ENCODE peak calls at places on chromosomes 13 and 19, in eight cellular contexts. F is CD4-positive, alpha-beta T cell; R is fibroblast of the aortic adventitia; T is RWPE1; L is HFF-Myc; E is lower leg skin; H is NB4; V is uterus. S is an unnamed sample.

GRCh38 chr13:64154514-64154913 is 2738.9 kb upstream of the PCDH20 start:
- DNase-seq in F (no peak), R (peak), T (no peak), L (peak), E (no peak), H (peak), V (no peak), S (peak)

GRCh38 chr13:70253834-70254233 is 145.6 kb upstream of the KLHL1 start:
- DNase-seq in F (no peak), R (no peak), T (no peak), L (no peak), E (no peak), H (no peak), V (no peak), S (no peak)

GRCh38 chr13:30340367-30341184 is 33.2 kb upstream of the KATNAL1 start:
- DNase-seq in F (no peak), R (peak), T (peak), L (peak), E (peak), H (peak), V (peak), S (peak)

GRCh38 chr19:41023193-41023592 is 32.1 kb downstream of the CYP2B6 start:
- DNase-seq in F (no peak), R (no peak), T (no peak), L (no peak), E (no peak), H (no peak), V (no peak), S (no peak)

GRCh38 chr13:55563267-55563666 is 1577.5 kb upstream of the PRR20A start:
- DNase-seq in F (no peak), R (no peak), T (no peak), L (no peak), E (no peak), H (no peak), V (no peak), S (no peak)

GRCh38 chr19:17565611-17566010 is 10.2 kb downstream of the COLGALT1 start:
- DNase-seq in F (no peak), R (no peak), T (no peak), L (no peak), E (no peak), H (no peak), V (no peak), S (peak)

GRCh38 chr13:75319244-75319643 is 162.7 kb downstream of the TBC1D4 start:
- DNase-seq in F (no peak), R (no peak), T (no peak), L (no peak), E (no peak), H (peak), V (no peak), S (peak)

GRCh38 chr13:113668491-113668971 is 1.5 kb downstream of the GRK1 start:
- DNase-seq in F (peak), R (no peak), T (no peak), L (no peak), E (peak), H (no peak), V (peak), S (no peak)

GRCh38 chr19:41565384-41565730 is 10.6 kb upstream of the CEACAM21 start:
- DNase-seq in F (no peak), R (no peak), T (no peak), L (no peak), E (no peak), H (no peak), V (no peak), S (no peak)

GRCh38 chr19:44113784-44114390 is 688 bp downstream of the ZNF225 start:
- DNase-seq in F (no peak), R (peak), T (peak), L (no peak), E (peak), H (peak), V (no peak), S (no peak)

GRCh38 chr19:56144396-56144795 is 3.3 kb downstream of the ZNF444 start:
- DNase-seq in F (no peak), R (no peak), T (no peak), L (no peak), E (no peak), H (peak), V (no peak), S (no peak)

GRCh38 chr13:33312150-33312908 is 26.8 kb upstream of the STARD13 start:
- DNase-seq in F (no peak), R (peak), T (peak), L (no peak), E (no peak), H (no peak), V (no peak), S (peak)

GRCh38 chr13:29570058-29570654 is 25.3 kb downstream of the SLC7A1 start:
- DNase-seq in F (no peak), R (no peak), T (no peak), L (no peak), E (no peak), H (no peak), V (no peak), S (no peak)

GRCh38 chr19:7463575-7463974 is 25.3 kb downstream of the PEX11G start:
- DNase-seq in F (no peak), R (no peak), T (no peak), L (no peak), E (no peak), H (no peak), V (no peak), S (no peak)

GRCh38 chr19:6412111-6412999 is 12.3 kb downstream of the KHSRP start:
- DNase-seq in F (peak), R (no peak), T (no peak), L (no peak), E (no peak), H (peak), V (no peak), S (no peak)

GRCh38 chr13:29716493-29716892 is 121.0 kb upstream of the SLC7A1 start:
- DNase-seq in F (no peak), R (no peak), T (no peak), L (no peak), E (no peak), H (no peak), V (no peak), S (no peak)

GRCh38 chr13:23751195-23751594 is 138.0 kb downstream of the MIPEP start:
- DNase-seq in F (no peak), R (no peak), T (peak), L (no peak), E (no peak), H (no peak), V (no peak), S (no peak)

GRCh38 chr13:30353601-30354000 is 46.2 kb upstream of the KATNAL1 start:
- DNase-seq in F (no peak), R (no peak), T (no peak), L (no peak), E (no peak), H (no peak), V (no peak), S (no peak)

GRCh38 chr19:13748169-13748884 is 16.0 kb upstream of the MRI1 start:
- DNase-seq in F (no peak), R (peak), T (no peak), L (no peak), E (no peak), H (no peak), V (no peak), S (peak)

GRCh38 chr19:42204684-42205083 is 12.8 kb downstream of the DEDD2 start:
- DNase-seq in F (no peak), R (no peak), T (no peak), L (no peak), E (no peak), H (no peak), V (no peak), S (no peak)

GRCh38 chr19:29671393-29672076 is 6.3 kb downstream of the PLEKHF1 start:
- DNase-seq in F (peak), R (peak), T (peak), L (no peak), E (peak), H (peak), V (no peak), S (no peak)

GRCh38 chr13:75870397-75870801 is 234.3 kb downstream of the LMO7 start:
- DNase-seq in F (peak), R (peak), T (peak), L (no peak), E (no peak), H (peak), V (peak), S (no peak)

GRCh38 chr13:112683581-112683980 is 6.3 kb upstream of the ATP11A start:
- DNase-seq in F (no peak), R (no peak), T (no peak), L (no peak), E (peak), H (no peak), V (no peak), S (no peak)

GRCh38 chr19:7456964-7457541 is 31.8 kb downstream of the PEX11G start:
- DNase-seq in F (no peak), R (no peak), T (no peak), L (no peak), E (no peak), H (no peak), V (no peak), S (no peak)

GRCh38 chr13:50229935-50230334 is 214.7 kb downstream of the KCNRG start:
- DNase-seq in F (no peak), R (no peak), T (no peak), L (no peak), E (no peak), H (no peak), V (no peak), S (no peak)

GRCh38 chr19:44747739-44748425 is 626 bp upstream of the BCL3 start:
- DNase-seq in F (no peak), R (peak), T (no peak), L (no peak), E (peak), H (peak), V (peak), S (peak)

GRCh38 chr19:31071157-31071855 is 277.9 kb downstream of the TSHZ3 start:
- DNase-seq in F (no peak), R (no peak), T (no peak), L (no peak), E (peak), H (no peak), V (no peak), S (no peak)
- TF ChIP-seq CTCF in F (no peak), R (no peak), T (no peak), L (no peak), E (no peak), H (no peak), V (no peak), S (no peak)

DNA sequence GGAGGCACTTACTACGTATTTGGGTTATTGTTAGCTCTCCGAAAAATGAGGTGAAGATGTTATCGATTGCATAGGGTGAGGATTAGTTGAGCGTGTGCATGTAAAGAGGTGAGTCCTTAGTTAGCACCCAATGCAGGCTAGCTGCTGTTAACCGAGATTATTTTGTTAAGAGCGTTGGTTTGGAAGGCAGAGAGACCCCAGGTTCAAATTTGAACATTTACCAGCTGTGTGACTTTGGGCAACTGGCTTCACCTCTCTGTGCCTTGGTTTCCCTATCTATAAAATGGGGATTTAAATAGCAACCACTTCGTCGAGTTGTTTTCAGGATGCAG is 693 bp downstream of the SIPA1L3 start:
- DNase-seq in F (no peak), R (no peak), T (no peak), L (no peak), E (no peak), H (no peak), V (no peak), S (no peak)
- TF ChIP-seq CTCF in F (no peak), R (no peak), T (no peak), L (no peak), E (no peak), H (no peak), V (no peak), S (no peak)

GRCh38 chr19:33767898-33768413 is 28.7 kb upstream of the KCTD15 start:
- DNase-seq in F (no peak), R (peak), T (no peak), L (no peak), E (no peak), H (peak), V (no peak), S (no peak)
- TF ChIP-seq CTCF in F (no peak), R (no peak), T (no peak), L (peak), E (no peak), H (peak), V (no peak), S (peak)

DNA sequence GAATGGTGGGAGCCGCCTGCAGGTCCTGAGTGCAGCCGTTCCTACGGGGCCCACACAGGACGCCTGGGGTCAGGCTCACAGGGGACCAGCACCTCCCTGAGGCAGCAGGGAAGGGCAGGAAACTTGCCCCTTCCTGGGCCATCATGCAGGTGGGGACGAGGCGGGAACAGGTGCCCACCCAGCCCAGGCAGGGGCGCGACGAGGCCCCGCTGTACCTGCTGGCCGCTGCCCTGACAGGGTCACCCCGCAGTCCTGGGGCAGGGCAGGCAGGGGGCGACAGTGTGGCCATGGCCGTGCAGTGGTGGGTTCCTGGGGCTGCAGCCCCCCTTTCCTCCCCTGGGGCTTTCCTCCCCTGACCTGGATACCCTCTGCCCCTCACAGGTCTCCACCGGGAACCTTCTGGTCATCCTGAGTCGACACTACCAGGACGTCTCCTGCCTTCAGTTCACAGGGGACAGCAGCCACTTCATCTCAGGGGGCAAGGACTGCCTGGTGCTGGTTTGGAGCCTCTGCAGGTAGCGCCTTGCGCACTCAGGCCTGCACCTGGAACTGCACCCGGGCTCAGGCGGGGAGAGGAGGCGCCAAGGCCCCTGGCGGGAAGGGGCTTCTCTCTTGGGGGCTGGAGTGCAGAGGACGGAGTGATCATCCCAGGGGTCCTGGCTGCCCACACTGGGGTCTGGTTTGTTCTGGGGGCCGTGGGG is 5.4 kb downstream of the WDR18 start:
- DNase-seq in F (no peak), R (no peak), T (no peak), L (no peak), E (no peak), H (no peak), V (no peak), S (no peak)
- TF ChIP-seq CTCF in F (no peak), R (peak), T (no peak), L (peak), E (no peak), H (no peak), V (no peak), S (peak)

GRCh38 chr19:12202250-12202649 is 39.4 kb downstream of the ZNF136 start:
- DNase-seq in F (peak), R (no peak), T (no peak), L (no peak), E (peak), H (peak), V (no peak), S (no peak)
- TF ChIP-seq CTCF in F (peak), R (no peak), T (no peak), L (no peak), E (no peak), H (peak), V (no peak), S (peak)

S was measured in HFFc6.